ENCODE peak calls at places on chromosomes 3 and 15, in seven cellular contexts. N is H54, O is esophagus squamous epithelium, Y is adrenal gland, D is body of pancreas, T is GM12891, A is A549. X is an unnamed sample.

GRCh38 chr3:22360977-22361376 is 610.0 kb upstream of the ZNF385D start:
- DNase-seq in N (no peak), O (no peak), Y (no peak), D (no peak), T (no peak), A (no peak), X (no peak)

GRCh38 chr3:188554404-188554803 is 400.4 kb downstream of the LPP start:
- DNase-seq in N (no peak), O (no peak), Y (peak), D (no peak), T (no peak), A (no peak), X (no peak)

GRCh38 chr3:25747033-25747432 is 36.2 kb downstream of the NGLY1 start:
- DNase-seq in N (peak), O (no peak), Y (no peak), D (no peak), T (no peak), A (no peak), X (no peak)

GRCh38 chr15:40323239-40323952 is at the start of gene INAFM2:
- DNase-seq in N (peak), O (peak), Y (peak), D (peak), T (peak), A (peak), X (peak)

GRCh38 chr15:67853454-67853853 is 13.6 kb upstream of the RNU6-1 start:
- DNase-seq in N (no peak), O (no peak), Y (no peak), D (no peak), T (no peak), A (no peak), X (no peak)

GRCh38 chr15:25408929-25409328 is 29.9 kb downstream of the UBE3A start:
- DNase-seq in N (no peak), O (no peak), Y (no peak), D (no peak), T (no peak), A (no peak), X (no peak)

GRCh38 chr3:32443471-32443870 is 51.8 kb downstream of the CMTM7 start:
- DNase-seq in N (no peak), O (no peak), Y (no peak), D (no peak), T (no peak), A (no peak), X (no peak)

GRCh38 chr3:8336456-8336855 is 165.2 kb upstream of the LMCD1 start:
- DNase-seq in N (no peak), O (no peak), Y (no peak), D (no peak), T (no peak), A (peak), X (no peak)

GRCh38 chr3:27486328-27486727 is 2.1 kb upstream of the SLC4A7 start:
- DNase-seq in N (no peak), O (no peak), Y (no peak), D (no peak), T (no peak), A (no peak), X (no peak)

GRCh38 chr15:100266166-100266565 is 75.6 kb downstream of the ADAMTS17 start:
- DNase-seq in N (no peak), O (no peak), Y (no peak), D (no peak), T (no peak), A (no peak), X (no peak)

GRCh38 chr3:192881159-192881786 is 36.4 kb downstream of the MB21D2 start:
- DNase-seq in N (no peak), O (no peak), Y (no peak), D (no peak), T (no peak), A (no peak), X (no peak)

GRCh38 chr15:95865330-95865739 is 465.2 kb upstream of the NR2F2 start:
- DNase-seq in N (no peak), O (no peak), Y (no peak), D (no peak), T (no peak), A (no peak), X (no peak)

GRCh38 chr15:50210462-50211264 is 28.7 kb downstream of the SLC27A2 start:
- DNase-seq in N (no peak), O (no peak), Y (no peak), D (no peak), T (no peak), A (peak), X (no peak)

GRCh38 chr3:115095236-115095635 is 51.9 kb downstream of the ZBTB20 start:
- DNase-seq in N (no peak), O (no peak), Y (no peak), D (no peak), T (no peak), A (no peak), X (no peak)

GRCh38 chr3:171183042-171183441 is 156.5 kb upstream of the SLC2A2 start:
- DNase-seq in N (no peak), O (no peak), Y (peak), D (peak), T (no peak), A (peak), X (no peak)

GRCh38 chr15:55799287-55800212 is 56.6 kb upstream of the PRTG start:
- DNase-seq in N (peak), O (no peak), Y (peak), D (peak), T (peak), A (peak), X (peak)

GRCh38 chr3:58271901-58272501 is 34.0 kb upstream of the RPP14 start:
- DNase-seq in N (peak), O (no peak), Y (peak), D (peak), T (no peak), A (peak), X (no peak)

GRCh38 chr3:46866720-46867549 is 3.7 kb upstream of the MYL3 start:
- DNase-seq in N (peak), O (no peak), Y (peak), D (peak), T (peak), A (peak), X (peak)

GRCh38 chr3:138850151-138850550 is 15.4 kb upstream of the PIK3CB start:
- DNase-seq in N (no peak), O (no peak), Y (peak), D (peak), T (no peak), A (no peak), X (no peak)

GRCh38 chr3:128492353-128493220 is at the start of gene GATA2:
- DNase-seq in N (no peak), O (no peak), Y (no peak), D (peak), T (no peak), A (no peak), X (no peak)

GRCh38 chr15:75732809-75733451 is 20.3 kb upstream of the CSPG4 start:
- DNase-seq in N (no peak), O (no peak), Y (peak), D (peak), T (peak), A (peak), X (peak)

GRCh38 chr3:155670320-155670719 is 74.6 kb downstream of the PLCH1 start:
- DNase-seq in N (no peak), O (no peak), Y (no peak), D (no peak), T (no peak), A (no peak), X (no peak)

GRCh38 chr3:62621171-62621570 is 247.8 kb upstream of the FEZF2 start:
- DNase-seq in N (no peak), O (no peak), Y (no peak), D (no peak), T (no peak), A (no peak), X (no peak)

GRCh38 chr3:142614059-142614626 is 17.9 kb downstream of the PLS1 start:
- DNase-seq in N (no peak), O (no peak), Y (no peak), D (no peak), T (no peak), A (no peak), X (no peak)

GRCh38 chr15:63048986-63049665 is 6.6 kb downstream of the TPM1 start:
- DNase-seq in N (no peak), O (no peak), Y (peak), D (peak), T (peak), A (peak), X (no peak)
- TF ChIP-seq POLR2A in N (no peak), O (no peak), Y (no peak), D (no peak), T (no peak), A (peak), X (no peak)

DNA sequence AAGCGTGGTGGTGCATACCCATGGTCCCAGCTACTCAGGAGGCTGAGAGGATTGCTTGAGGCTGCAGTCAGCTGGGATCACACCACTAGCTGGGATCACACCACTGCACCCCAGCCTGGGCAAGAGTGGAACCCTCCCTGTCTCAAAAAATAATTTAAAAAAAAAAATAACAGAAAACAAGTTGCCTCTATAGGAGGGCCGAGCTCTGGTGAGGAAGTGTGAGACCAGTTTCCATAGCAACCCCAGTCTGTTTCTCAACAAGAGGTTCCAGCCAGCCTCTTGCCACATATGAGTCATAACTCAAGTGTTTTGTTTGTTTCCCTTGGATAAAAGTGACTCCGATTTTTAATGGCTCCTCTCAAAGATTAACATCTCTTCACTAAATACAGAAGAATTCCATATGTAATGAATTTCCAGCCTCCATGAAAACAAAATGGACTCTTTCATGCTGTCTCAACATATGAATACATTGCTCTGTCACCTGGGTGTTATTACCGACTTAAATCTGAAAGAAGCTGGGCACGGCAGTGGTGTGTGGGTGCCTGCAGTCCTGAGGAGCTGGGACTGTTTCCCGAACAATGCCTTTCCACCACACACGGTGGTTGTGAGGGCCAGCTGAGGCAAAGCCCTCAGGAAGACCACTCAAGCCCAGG is 19.7 kb downstream of the TMEM43 start:
- DNase-seq in N (peak), O (peak), Y (peak), D (peak), T (peak), A (peak), X (peak)
- TF ChIP-seq POLR2A in N (no peak), O (no peak), Y (no peak), D (no peak), T (no peak), A (no peak), X (no peak)

GRCh38 chr15:63599401-63600000 is 2.3 kb downstream of the FBXL22 start:
- DNase-seq in N (no peak), O (peak), Y (peak), D (peak), T (peak), A (peak), X (no peak)
- TF ChIP-seq POLR2A in N (no peak), O (no peak), Y (no peak), D (peak), T (no peak), A (no peak), X (no peak)

GRCh38 chr3:157174616-157175498 is 14.9 kb upstream of the CCNL1 start:
- DNase-seq in N (peak), O (peak), Y (peak), D (peak), T (peak), A (peak), X (peak)
- TF ChIP-seq POLR2A in N (peak), O (peak), Y (peak), D (peak), T (peak), A (peak), X (peak)

DNA sequence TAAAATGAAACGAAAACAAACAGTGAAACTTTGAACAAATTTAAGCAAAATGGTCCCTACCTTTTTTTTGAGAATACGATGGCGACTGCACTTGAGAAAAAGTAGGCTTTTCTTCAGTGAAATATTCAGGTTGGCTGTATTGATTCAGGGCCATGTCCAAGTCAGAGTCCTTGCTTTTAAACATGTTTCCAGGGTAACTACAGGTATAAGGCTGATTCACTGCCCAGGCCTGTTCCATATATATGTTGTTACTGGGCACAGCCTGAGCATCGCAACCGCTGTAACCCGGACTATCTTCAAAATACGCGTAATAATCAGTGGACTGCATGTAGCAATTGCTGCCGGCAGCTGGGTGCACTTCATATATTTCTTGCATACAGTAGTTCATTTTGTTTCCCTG is 219.9 kb downstream of the NR1D2 start:
- DNase-seq in N (no peak), O (no peak), Y (no peak), D (peak), T (no peak), A (no peak), X (no peak)
- TF ChIP-seq POLR2A in N (no peak), O (no peak), Y (no peak), D (no peak), T (no peak), A (no peak), X (no peak)

DNA sequence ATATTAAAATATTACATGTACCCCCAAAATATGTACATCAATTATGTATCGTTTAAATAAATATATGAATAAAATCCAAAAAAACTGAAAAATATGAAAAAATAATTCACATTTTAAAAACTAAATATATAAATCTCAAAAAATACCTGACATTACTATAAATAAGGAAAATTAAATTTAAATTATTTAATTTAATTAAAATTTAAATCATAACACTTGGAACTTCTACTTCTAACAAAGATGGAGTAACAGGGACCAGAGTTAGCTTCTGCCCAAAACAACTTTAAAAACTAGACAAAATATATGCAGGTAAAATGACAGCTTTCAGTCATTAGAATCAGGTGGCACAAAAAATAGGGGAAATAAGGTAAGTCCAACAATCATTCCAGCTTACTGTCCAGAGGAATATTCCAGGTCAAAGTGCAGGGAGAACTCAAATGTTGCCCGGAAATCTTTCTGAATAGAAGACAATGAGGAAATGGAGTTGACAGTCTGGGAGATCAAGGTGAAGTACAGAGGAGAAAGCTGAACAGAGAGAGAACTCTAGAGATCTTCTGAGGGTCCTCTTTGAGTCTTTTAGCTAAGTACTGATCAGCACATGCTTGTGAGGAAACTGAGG is 207.7 kb upstream of the ATP11B start:
- DNase-seq in N (no peak), O (no peak), Y (no peak), D (no peak), T (no peak), A (no peak), X (no peak)
- TF ChIP-seq POLR2A in N (no peak), O (no peak), Y (no peak), D (no peak), T (no peak), A (no peak), X (no peak)